ENCODE peak calls at places on chromosomes 5 and 9, in six cellular contexts. W, D, C, V, U and X are unnamed samples.
A peak's percentile ranks its signal among the peaks of the same experiment; 100 is the strongest.

GRCh38 chr5:116947691-116948528 is 373.3 kb upstream of the SEMA6A start:
- DNase-seq in W (no peak), D (peak; percentile 22), C (peak; percentile 57), V (peak; percentile 48), U (peak; percentile 7), X (peak; percentile 12)

GRCh38 chr5:116271432-116271831 is 186.6 kb downstream of the COMMD10 start:
- DNase-seq in W (peak; percentile 82), D (no peak), C (no peak), V (no peak), U (no peak), X (no peak)

GRCh38 chr5:169911448-169912212 is 68.7 kb downstream of the INSYN2B start:
- DNase-seq in W (no peak), D (no peak), C (no peak), V (no peak), U (no peak), X (no peak)

GRCh38 chr5:61931236-61931635 is 374.8 kb upstream of the KIF2A start:
- DNase-seq in W (no peak), D (no peak), C (no peak), V (no peak), U (no peak), X (no peak)

GRCh38 chr5:76545184-76545583 is 78.0 kb downstream of the F2RL2 start:
- DNase-seq in W (no peak), D (no peak), C (no peak), V (no peak), U (no peak), X (no peak)

GRCh38 chr9:13278023-13278367 is 1.5 kb downstream of the MPDZ start:
- DNase-seq in W (peak; percentile 67), D (no peak), C (no peak), V (no peak), U (no peak), X (no peak)

GRCh38 chr5:82931110-82931509 is 146.1 kb downstream of the TMEM167A start:
- DNase-seq in W (peak; percentile 15), D (no peak), C (no peak), V (no peak), U (no peak), X (no peak)

GRCh38 chr9:75803130-75803529 is 87.3 kb upstream of the PCSK5 start:
- DNase-seq in W (no peak), D (no peak), C (no peak), V (no peak), U (no peak), X (no peak)

GRCh38 chr5:78543916-78544315 is 104.7 kb downstream of the LHFPL2 start:
- DNase-seq in W (no peak), D (no peak), C (no peak), V (no peak), U (no peak), X (no peak)

GRCh38 chr5:31413030-31413812 is 118.7 kb downstream of the DROSHA start:
- DNase-seq in W (no peak), D (no peak), C (no peak), V (no peak), U (no peak), X (no peak)

GRCh38 chr5:40416098-40416497 is 263.6 kb upstream of the PTGER4 start:
- DNase-seq in W (no peak), D (no peak), C (no peak), V (no peak), U (no peak), X (no peak)

GRCh38 chr9:75754090-75754489 is 136.4 kb upstream of the PCSK5 start:
- DNase-seq in W (no peak), D (no peak), C (no peak), V (no peak), U (no peak), X (no peak)

GRCh38 chr5:115262066-115262404 is 642 bp downstream of the PGGT1B start:
- DNase-seq in W (peak; percentile 8), D (no peak), C (no peak), V (no peak), U (no peak), X (no peak)

GRCh38 chr9:10612649-10613398 is at the start of gene PTPRD:
- DNase-seq in W (peak; percentile 5), D (no peak), C (no peak), V (peak; percentile 15), U (peak; percentile 69), X (no peak)

GRCh38 chr5:14534773-14535172 is 46.8 kb upstream of the OTULINL start:
- DNase-seq in W (no peak), D (no peak), C (no peak), V (no peak), U (no peak), X (no peak)

GRCh38 chr9:31023793-31024192 is 1360.7 kb upstream of the ACO1 start:
- DNase-seq in W (no peak), D (no peak), C (no peak), V (no peak), U (peak; percentile 9), X (no peak)

GRCh38 chr5:85931220-85931619 is 686.5 kb upstream of the COX7C start:
- DNase-seq in W (no peak), D (no peak), C (no peak), V (no peak), U (no peak), X (no peak)

GRCh38 chr9:99822596-99823391 is 1.1 kb downstream of the NR4A3 start:
- DNase-seq in W (peak; percentile 51), D (no peak), C (peak; percentile 61), V (peak; percentile 57), U (peak; percentile 17), X (peak; percentile 27)

GRCh38 chr5:55187370-55187769 is 14.4 kb upstream of the CDC20B start:
- DNase-seq in W (no peak), D (no peak), C (no peak), V (no peak), U (peak; percentile 60), X (no peak)

GRCh38 chr5:37737326-37738056 is 102.3 kb downstream of the GDNF start:
- DNase-seq in W (no peak), D (no peak), C (no peak), V (no peak), U (no peak), X (no peak)

GRCh38 chr9:97769208-97769607 is 72.1 kb upstream of the XPA start:
- DNase-seq in W (no peak), D (no peak), C (no peak), V (no peak), U (no peak), X (no peak)

GRCh38 chr9:70954126-70954525 is 167.3 kb downstream of the TRPM3 start:
- DNase-seq in W (peak; percentile 90), D (no peak), C (no peak), V (no peak), U (no peak), X (no peak)

GRCh38 chr9:119761737-119762136 is 392.5 kb upstream of the BRINP1 start:
- DNase-seq in W (no peak), D (no peak), C (no peak), V (no peak), U (no peak), X (no peak)

GRCh38 chr5:73378070-73378469 is 70.5 kb downstream of the FOXD1 start:
- DNase-seq in W (peak; percentile 83), D (no peak), C (no peak), V (no peak), U (peak; percentile 32), X (no peak)

GRCh38 chr5:148820778-148821395 is 5.5 kb upstream of the ADRB2 start:
- DNase-seq in W (peak; percentile 50), D (no peak), C (no peak), V (no peak), U (no peak), X (no peak)

GRCh38 chr9:23851024-23851629 is 25.1 kb upstream of the ELAVL2 start:
- DNase-seq in W (no peak), D (no peak), C (no peak), V (no peak), U (peak; percentile 65), X (no peak)

GRCh38 chr9:104872959-104873850 is 54.8 kb downstream of the ABCA1 start:
- DNase-seq in W (peak; percentile 97), D (no peak), C (no peak), V (no peak), U (no peak), X (no peak)

GRCh38 chr5:158436271-158437065 is 577.5 kb upstream of the CLINT1 start:
- DNase-seq in W (no peak), D (no peak), C (no peak), V (no peak), U (no peak), X (no peak)

GRCh38 chr9:129823934-129824601 is at the start of gene TOR1A:
- DNase-seq in W (peak; percentile 92), D (peak; percentile 89), C (peak; percentile 92), V (peak; percentile 84), U (peak; percentile 97), X (peak; percentile 85)

GRCh38 chr5:76789991-76790571 is 28.7 kb upstream of the F2RL1 start:
- DNase-seq in W (peak; percentile 85), D (no peak), C (no peak), V (no peak), U (no peak), X (no peak)

GRCh38 chr9:14813336-14814020 is 90.9 kb upstream of the CER1 start:
- DNase-seq in W (no peak), D (no peak), C (no peak), V (no peak), U (no peak), X (no peak)

GRCh38 chr5:15441433-15442182 is 58.4 kb upstream of the FBXL7 start:
- DNase-seq in W (no peak), D (no peak), C (no peak), V (no peak), U (no peak), X (no peak)

GRCh38 chr5:141928051-141928450 is 4.4 kb downstream of the DELE1 start:
- DNase-seq in W (no peak), D (no peak), C (no peak), V (no peak), U (no peak), X (no peak)

GRCh38 chr9:128847803-128848202 is 18.2 kb upstream of the SPOUT1 start:
- DNase-seq in W (no peak), D (no peak), C (no peak), V (no peak), U (no peak), X (no peak)

GRCh38 chr9:79257215-79257614 is 314.6 kb upstream of the TLE4 start:
- DNase-seq in W (no peak), D (no peak), C (no peak), V (no peak), U (no peak), X (no peak)

GRCh38 chr5:83364322-83365299 is 106.9 kb upstream of the VCAN start:
- DNase-seq in W (no peak), D (no peak), C (no peak), V (no peak), U (no peak), X (no peak)